ENCODE peak calls at places on chromosomes 1 and 21, in seven cellular contexts. N is NCI-H1930; X is PC-9; P is effector CD4-positive, alpha-beta T cell; T is HT-29; E is AML-193; V is NCI-H69. R is an unnamed sample.

GRCh38 chr21:34202553-34203332 is 129.4 kb downstream of the MRPS6 start:
- DNase-seq in N (no peak), X (no peak), T (peak), P (no peak), V (peak), E (no peak), R (no peak)

GRCh38 chr21:25862596-25862995 is 127.8 kb downstream of the GABPA start:
- DNase-seq in P (no peak), T (no peak), N (no peak), X (no peak), E (peak), V (peak), R (no peak)

GRCh38 chr1:231147896-231148295 is 14.0 kb upstream of the TRIM67 start:
- DNase-seq in E (no peak), V (no peak), P (no peak), T (no peak), X (no peak), N (no peak), R (no peak)

GRCh38 chr1:203096566-203096965 is 10.8 kb upstream of the MYOG start:
- DNase-seq in P (no peak), E (no peak), T (no peak), V (peak), X (no peak), N (no peak), R (no peak)

GRCh38 chr1:35945327-35945726 is 14.4 kb downstream of the AGO3 start:
- DNase-seq in P (no peak), E (no peak), X (no peak), N (no peak), T (no peak), V (no peak), R (no peak)

GRCh38 chr21:43934116-43934515 is 69.1 kb downstream of the AGPAT3 start:
- DNase-seq in V (no peak), N (no peak), E (no peak), X (no peak), T (no peak), P (no peak), R (no peak)

GRCh38 chr1:226666714-226667113 is 72.4 kb downstream of the ITPKB start:
- DNase-seq in N (no peak), E (peak), P (no peak), T (no peak), X (no peak), V (no peak), R (no peak)

GRCh38 chr1:220891221-220892085 is 12.2 kb downstream of the HLX start:
- DNase-seq in T (no peak), P (no peak), V (no peak), X (no peak), E (no peak), N (no peak), R (no peak)

GRCh38 chr1:11062965-11063401 is 3.2 kb upstream of the SRM start:
- DNase-seq in P (no peak), X (no peak), N (no peak), E (no peak), T (no peak), V (peak), R (no peak)

GRCh38 chr1:147852706-147853225 is 49.8 kb upstream of the GJA8 start:
- DNase-seq in V (no peak), T (no peak), P (no peak), E (no peak), X (no peak), N (no peak), R (no peak)

GRCh38 chr21:33040215-33040614 is 14.5 kb downstream of the OLIG2 start:
- DNase-seq in N (no peak), E (no peak), T (no peak), V (no peak), P (no peak), X (no peak), R (no peak)

GRCh38 chr1:205813755-205814058 is 709 bp upstream of the SLC41A1 start:
- DNase-seq in X (peak), P (peak), V (no peak), N (no peak), T (no peak), E (no peak), R (no peak)

GRCh38 chr1:40478276-40478675 is 1.2 kb downstream of the ZFP69 start:
- DNase-seq in E (no peak), T (no peak), V (no peak), P (no peak), X (no peak), N (no peak), R (no peak)

GRCh38 chr1:10507111-10507879 is 32.5 kb downstream of the PEX14 start:
- DNase-seq in V (peak), N (peak), T (peak), E (peak), X (peak), P (peak), R (peak)

GRCh38 chr1:16293568-16293967 is 56.6 kb upstream of the CPLANE2 start:
- DNase-seq in T (no peak), N (no peak), X (no peak), P (no peak), E (peak), V (no peak), R (no peak)